ENCODE peak calls at places on chromosome 6, in five cellular contexts. N, I, S, Q and V are unnamed samples.

GRCh38 chr6:149077208-149077607 is 240.3 kb upstream of the TAB2 start:
- DNase-seq in N (no peak), I (no peak), S (no peak), Q (no peak), V (no peak)

GRCh38 chr6:816510-817084 is 123.7 kb upstream of the EXOC2 start:
- DNase-seq in N (no peak), I (no peak), S (no peak), Q (no peak), V (no peak)

GRCh38 chr6:52103661-52104060 is 16.2 kb upstream of the PKHD1 start:
- DNase-seq in N (no peak), I (no peak), S (no peak), Q (no peak), V (no peak)

GRCh38 chr6:82957171-82957894 is 108.3 kb downstream of the UBE3D start:
- DNase-seq in N (no peak), I (no peak), S (no peak), Q (no peak), V (no peak)

GRCh38 chr6:1395941-1396908 is 6.8 kb downstream of the FOXF2 start:
- DNase-seq in N (no peak), I (no peak), S (no peak), Q (no peak), V (no peak)

GRCh38 chr6:14396826-14397517 is 279.4 kb downstream of the CD83 start:
- DNase-seq in N (peak; percentile 47), I (no peak), S (no peak), Q (no peak), V (no peak)

GRCh38 chr6:75611702-75612375 is 10.2 kb downstream of the SENP6 start:
- DNase-seq in N (no peak), I (no peak), S (no peak), Q (no peak), V (no peak)

GRCh38 chr6:139150915-139151314 is 16.0 kb downstream of the HECA start:
- DNase-seq in N (no peak), I (no peak), S (no peak), Q (no peak), V (no peak)

GRCh38 chr6:5115168-5115567 is 30.0 kb downstream of the PPP1R3G start:
- DNase-seq in N (no peak), I (no peak), S (no peak), Q (peak; percentile 25), V (no peak)

GRCh38 chr6:107333491-107333890 is 125.9 kb downstream of the PDSS2 start:
- DNase-seq in N (no peak), I (no peak), S (no peak), Q (no peak), V (no peak)

GRCh38 chr6:147131728-147132127 is 72.5 kb upstream of the STXBP5 start:
- DNase-seq in N (no peak), I (no peak), S (no peak), Q (no peak), V (no peak)

GRCh38 chr6:74785236-74785635 is 420.6 kb downstream of the COL12A1 start:
- DNase-seq in N (no peak), I (no peak), S (no peak), Q (no peak), V (no peak)

GRCh38 chr6:35468980-35469710 is 944 bp downstream of the RPL10A start:
- DNase-seq in N (no peak), I (no peak), S (no peak), Q (peak; percentile 41), V (peak; percentile 75)

GRCh38 chr6:170051229-170052172 is 239.4 kb downstream of the DLL1 start:
- DNase-seq in N (no peak), I (no peak), S (peak; percentile 11), Q (no peak), V (peak; percentile 57)

GRCh38 chr6:32154514-32155161 is 697 bp downstream of the PPT2 start:
- DNase-seq in N (peak; percentile 84), I (no peak), S (peak; percentile 69), Q (peak; percentile 84), V (peak; percentile 74)

GRCh38 chr6:119594907-119595306 is 245.3 kb upstream of the MAN1A1 start:
- DNase-seq in N (no peak), I (no peak), S (no peak), Q (no peak), V (no peak)

GRCh38 chr6:156994215-156995076 is 217.3 kb downstream of the ARID1B start:
- DNase-seq in N (no peak), I (no peak), S (no peak), Q (peak; percentile 46), V (no peak)

GRCh38 chr6:11007715-11008608 is 36.1 kb downstream of the ELOVL2 start:
- DNase-seq in N (no peak), I (no peak), S (no peak), Q (no peak), V (no peak)

GRCh38 chr6:116190550-116190949 is 63.3 kb downstream of the TSPYL4 start:
- DNase-seq in N (peak; percentile 11), I (no peak), S (no peak), Q (no peak), V (no peak)

GRCh38 chr6:142446576-142446975 is 144.8 kb downstream of the ADGRG6 start:
- DNase-seq in N (no peak), I (no peak), S (no peak), Q (no peak), V (no peak)

GRCh38 chr6:34332255-34333198 is 59.9 kb downstream of the NUDT3 start:
- DNase-seq in N (no peak), I (no peak), S (no peak), Q (no peak), V (no peak)

GRCh38 chr6:68502946-68503345 is 132.1 kb upstream of the ADGRB3 start:
- DNase-seq in N (no peak), I (no peak), S (no peak), Q (no peak), V (no peak)

GRCh38 chr6:134935076-134935475 is 14.8 kb downstream of the ALDH8A1 start:
- DNase-seq in N (no peak), I (no peak), S (no peak), Q (no peak), V (no peak)

GRCh38 chr6:25222006-25222715 is 57.0 kb upstream of the CARMIL1 start:
- DNase-seq in N (no peak), I (no peak), S (no peak), Q (no peak), V (no peak)

GRCh38 chr6:33675968-33676367 is 35.5 kb downstream of the UQCC2 start:
- DNase-seq in N (no peak), I (no peak), S (no peak), Q (no peak), V (no peak)

GRCh38 chr6:77876300-77876699 is 223.5 kb downstream of the MEI4 start:
- DNase-seq in N (no peak), I (no peak), S (no peak), Q (no peak), V (no peak)

GRCh38 chr6:149080511-149080910 is 237.0 kb upstream of the TAB2 start:
- DNase-seq in N (no peak), I (no peak), S (no peak), Q (no peak), V (no peak)

GRCh38 chr6:109291893-109292292 is 90.4 kb downstream of the CD164 start:
- DNase-seq in N (no peak), I (no peak), S (no peak), Q (no peak), V (no peak)

GRCh38 chr6:50602191-50602810 is 111.0 kb upstream of the TFAP2D start:
- DNase-seq in N (peak; percentile 61), I (no peak), S (no peak), Q (no peak), V (no peak)

GRCh38 chr6:5335020-5335419 is 73.7 kb downstream of the FARS2 start:
- DNase-seq in N (no peak), I (no peak), S (no peak), Q (no peak), V (no peak)

GRCh38 chr6:53694800-53695394 is 29.3 kb upstream of the KLHL31 start:
- DNase-seq in N (peak; percentile 36), I (no peak), S (no peak), Q (no peak), V (no peak)

GRCh38 chr6:117549606-117550005 is 52.7 kb downstream of the GOPC start:
- DNase-seq in N (no peak), I (no peak), S (no peak), Q (no peak), V (no peak)

GRCh38 chr6:35500782-35501181 is 3.9 kb upstream of the TEAD3 start:
- DNase-seq in N (no peak), I (no peak), S (no peak), Q (no peak), V (no peak)

GRCh38 chr6:26251354-26252081 is 113.5 kb upstream of the BTN3A2 start:
- DNase-seq in N (peak; percentile 83), I (no peak), S (peak; percentile 77), Q (peak; percentile 84), V (peak; percentile 70)

GRCh38 chr6:35489995-35490791 is 6.7 kb downstream of the TEAD3 start:
- DNase-seq in N (peak; percentile 95), I (no peak), S (peak; percentile 85), Q (peak; percentile 59), V (peak; percentile 77)

GRCh38 chr6:42551202-42551601 is 12.6 kb upstream of the UBR2 start:
- DNase-seq in N (no peak), I (no peak), S (no peak), Q (no peak), V (no peak)

GRCh38 chr6:1708820-1709612 is 99.3 kb downstream of the FOXC1 start:
- DNase-seq in N (no peak), I (no peak), S (no peak), Q (no peak), V (peak; percentile 75)